ENCODE peak calls at places on chromosomes 3 and 15, in four cellular contexts. X is cardiac fibroblast, I is RWPE2, Z is OCI-LY7. E is an unnamed sample.

GRCh38 chr3:158152186-158152585 is 42.3 kb downstream of the RSRC1 start:
- DNase-seq in I (no peak), X (peak), Z (no peak), E (peak)

GRCh38 chr15:73927476-73928240 is 1.4 kb downstream of the LOXL1 start:
- DNase-seq in I (no peak), Z (no peak), X (peak), E (peak)

GRCh38 chr3:181711325-181712135 is at the start of gene SOX2:
- DNase-seq in I (no peak), X (peak), Z (peak), E (peak)

GRCh38 chr15:44340410-44340809 is 51.9 kb downstream of the GOLM2 start:
- DNase-seq in Z (no peak), I (no peak), X (peak), E (peak)

GRCh38 chr3:102466001-102466400 is 31.2 kb downstream of the ZPLD1 start:
- DNase-seq in Z (no peak), I (no peak), X (no peak), E (no peak)

GRCh38 chr3:181696641-181697230 is 15.0 kb upstream of the SOX2 start:
- DNase-seq in I (no peak), Z (no peak), X (no peak), E (no peak)

GRCh38 chr15:31004220-31004733 is 12.8 kb upstream of the MTMR10 start:
- DNase-seq in X (no peak), Z (peak), I (no peak), E (no peak)

GRCh38 chr3:171225101-171225674 is 198.7 kb upstream of the SLC2A2 start:
- DNase-seq in I (no peak), X (no peak), Z (no peak), E (no peak)

GRCh38 chr3:126263539-126263938 is 83.2 kb upstream of the ALDH1L1 start:
- DNase-seq in Z (no peak), X (no peak), I (no peak), E (no peak)

GRCh38 chr15:99326235-99326634 is 75.0 kb downstream of the LRRC28 start:
- DNase-seq in Z (no peak), X (no peak), I (no peak), E (no peak)

GRCh38 chr3:197750396-197750831 is 731 bp downstream of the FYTTD1 start:
- DNase-seq in Z (peak), X (peak), I (peak), E (peak)

GRCh38 chr15:40483919-40484318 is 13.1 kb downstream of the CHST14 start:
- DNase-seq in Z (no peak), I (no peak), X (no peak), E (no peak)

GRCh38 chr15:65576669-65577068 is 34.3 kb downstream of the INTS14 start:
- DNase-seq in X (peak), Z (no peak), I (no peak), E (peak)

GRCh38 chr3:4904801-4905695 is 74.2 kb upstream of the BHLHE40 start:
- DNase-seq in Z (no peak), I (no peak), X (peak), E (peak)

GRCh38 chr15:100931143-100931890 is 12.2 kb downstream of the LRRK1 start:
- DNase-seq in Z (peak), I (no peak), X (no peak), E (no peak)

GRCh38 chr15:74977599-74977998 is 17.8 kb upstream of the SCAMP5 start:
- DNase-seq in Z (no peak), I (no peak), X (no peak), E (no peak)

GRCh38 chr3:133237380-133237779 is 162.5 kb upstream of the BFSP2 start:
- DNase-seq in X (peak), Z (no peak), I (no peak), E (no peak)

GRCh38 chr3:194306771-194307640 is 44.1 kb downstream of the CPN2 start:
- DNase-seq in X (no peak), I (peak), Z (peak), E (no peak)

DNA sequence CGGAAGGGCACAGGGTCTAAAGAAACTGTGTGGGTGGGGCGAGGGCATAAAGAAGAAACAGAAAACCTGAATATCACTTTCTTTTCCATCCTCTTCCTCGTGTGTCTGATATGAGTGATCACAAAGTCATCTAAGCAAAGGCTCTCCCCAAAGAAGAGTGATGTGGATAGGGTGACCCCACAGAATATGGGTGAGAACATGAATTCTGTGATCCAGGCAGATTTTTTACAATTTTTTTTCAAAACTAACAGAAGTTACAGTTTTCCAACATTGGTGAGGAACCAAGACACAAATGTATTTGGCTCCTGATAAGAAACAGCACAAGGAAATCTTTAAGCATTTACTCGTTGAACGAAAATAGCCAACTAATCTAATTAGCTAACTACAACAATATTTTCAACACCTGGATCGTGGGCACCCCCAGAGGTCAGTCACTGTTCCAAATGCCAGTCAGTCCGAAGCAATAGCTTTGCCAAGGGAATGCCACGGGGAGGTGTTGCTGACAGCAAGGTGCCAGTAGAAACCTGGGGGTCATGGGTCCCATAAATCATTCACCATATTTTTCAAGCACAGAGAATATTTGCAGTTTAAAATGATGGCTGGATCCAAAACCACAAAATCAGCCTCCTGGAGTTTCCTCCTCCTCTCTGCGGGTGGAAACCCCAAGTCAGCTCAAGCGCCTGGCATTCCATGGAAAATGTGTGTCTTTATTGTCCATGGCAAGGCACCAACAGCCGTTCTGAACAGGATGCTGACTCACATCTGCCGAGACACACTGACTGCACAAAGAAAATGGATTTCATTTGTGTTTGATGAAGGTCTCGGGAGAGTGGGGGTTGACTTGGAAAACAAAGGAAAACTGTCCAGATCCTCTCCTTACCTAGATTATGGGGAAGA is 26.7 kb downstream of the ANXA2 start:
- DNase-seq in I (peak), Z (no peak), X (peak), E (peak)
- H3K4me3 ChIP-seq in I (no peak), Z (no peak), X (peak), E (peak)

GRCh38 chr3:46289961-46290360 is 47.7 kb downstream of the CCR3 start:
- DNase-seq in X (no peak), I (no peak), Z (no peak), E (no peak)

GRCh38 chr3:46289551-46289950 is 47.3 kb downstream of the CCR3 start:
- DNase-seq in Z (no peak), I (no peak), X (no peak), E (no peak)

GRCh38 chr3:46296826-46297225 is 54.6 kb downstream of the CCR3 start:
- DNase-seq in Z (no peak), X (no peak), I (no peak), E (no peak)

GRCh38 chr3:46293991-46294833 is 52.0 kb downstream of the CCR3 start:
- DNase-seq in Z (no peak), I (no peak), X (no peak), E (no peak)

DNA sequence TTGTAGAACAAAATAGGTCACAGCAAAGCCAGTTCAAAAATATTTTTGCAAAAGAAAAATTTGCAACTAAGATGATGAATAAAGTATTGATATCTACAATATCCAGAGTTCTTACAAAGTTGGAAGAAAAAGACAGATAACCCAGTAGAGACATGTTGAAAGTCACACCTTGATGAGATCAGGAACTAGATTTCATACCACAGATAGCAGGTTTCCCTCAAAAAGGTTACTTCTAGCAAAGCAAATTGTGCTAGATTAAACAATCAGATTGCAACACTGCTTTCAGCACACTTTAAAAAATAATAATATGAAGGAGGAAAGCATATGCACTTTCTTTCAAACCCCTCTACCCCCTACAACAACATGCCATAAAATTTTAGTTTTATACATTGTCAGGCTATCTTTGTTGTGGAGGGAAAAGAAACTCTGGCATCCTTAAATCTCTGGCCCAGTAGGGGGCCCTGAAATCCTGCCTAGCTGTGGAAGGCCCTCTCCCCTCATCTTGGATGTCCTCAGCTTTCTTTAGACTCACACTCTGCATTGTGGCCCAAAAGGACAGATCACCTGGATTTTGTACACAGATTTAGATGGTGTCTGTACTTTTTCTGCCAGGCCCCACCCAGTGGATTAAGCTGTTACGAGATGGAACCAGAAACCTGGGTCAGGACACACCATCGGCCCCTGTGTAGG is 50.9 kb downstream of the CCR3 start:
- DNase-seq in I (no peak), X (no peak), Z (no peak), E (no peak)
- TF ChIP-seq CTCF in I (peak), X (no peak), Z (peak), E (no peak)

GRCh38 chr15:89362203-89363101 is 27.8 kb upstream of the POLG start:
- DNase-seq in I (peak), X (no peak), Z (no peak), E (no peak)
- H3K4me3 ChIP-seq in I (peak), X (no peak), Z (no peak), E (no peak)

DNA sequence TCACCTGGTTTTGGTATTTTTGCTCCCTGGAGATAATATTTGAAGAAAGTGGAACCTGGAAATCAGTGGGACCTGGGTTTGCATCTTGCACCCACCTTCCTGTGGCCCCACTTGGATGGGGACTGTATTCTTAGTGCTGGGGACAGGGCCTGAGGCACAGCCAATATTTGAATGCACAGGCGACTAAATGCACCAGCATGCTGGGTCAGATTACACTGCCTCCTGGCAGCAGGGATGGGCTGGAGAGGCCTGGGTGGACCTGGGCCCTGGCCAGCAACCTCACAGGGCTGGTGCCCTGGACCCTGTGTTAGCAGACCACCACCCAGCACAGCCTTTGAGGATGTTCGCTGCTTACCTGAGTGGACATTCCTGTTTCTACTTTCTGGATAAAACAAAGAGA is 10.5 kb downstream of the ITIH4 start:
- DNase-seq in Z (no peak), X (no peak), I (no peak), E (no peak)
- TF ChIP-seq CTCF in Z (no peak), X (no peak), I (no peak), E (no peak)

DNA sequence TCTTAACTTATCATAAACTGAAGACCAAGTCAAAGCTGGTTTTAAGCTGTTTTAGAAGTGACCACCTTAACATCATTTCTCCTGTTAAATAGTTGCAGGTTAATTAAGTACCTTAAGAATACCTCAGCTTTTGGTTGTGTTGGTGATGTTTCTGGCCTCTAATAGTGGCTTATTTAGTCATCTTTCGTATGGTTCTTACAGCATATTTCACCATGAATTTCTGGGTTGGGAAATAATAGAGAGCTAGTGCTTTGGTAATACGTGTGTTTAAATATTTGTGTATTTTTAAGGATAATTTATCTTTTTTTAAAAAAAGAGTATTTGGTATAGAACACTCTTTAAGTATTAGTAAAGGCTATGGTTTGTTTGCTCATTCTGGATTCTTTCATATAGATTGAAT is 1.6 kb downstream of the RAB8B start:
- DNase-seq in I (no peak), Z (no peak), X (no peak), E (peak)
- H3K4me3 ChIP-seq in I (no peak), Z (peak), X (peak), E (peak)

GRCh38 chr3:127366383-127366782 is 78.5 kb upstream of the PRR20G start:
- DNase-seq in Z (no peak), X (peak), I (no peak), E (no peak)
- TF ChIP-seq CTCF in Z (no peak), X (peak), I (no peak), E (no peak)

GRCh38 chr3:45214061-45214680 is 11.9 kb downstream of the TMEM158 start:
- DNase-seq in I (no peak), Z (no peak), X (no peak), E (no peak)
- H3K4me3 ChIP-seq in I (no peak), Z (no peak), X (no peak), E (no peak)

E was measured in fibroblast of the aortic adventitia.